ENCODE peak calls at places on chromosome 5, in eight cellular contexts. G, S, Y, N, A, K, H and E are unnamed samples.

GRCh38 chr5:55308254-55308836 is 556 bp downstream of the MTREX start:
- DNase-seq in K (no peak), N (peak), H (no peak), A (peak), Y (no peak), G (no peak), S (no peak), E (no peak)

GRCh38 chr5:103511554-103511885 is 51.1 kb downstream of the NUDT12 start:
- DNase-seq in K (no peak), A (no peak), S (no peak), G (no peak), N (no peak), Y (no peak), H (no peak), E (no peak)

GRCh38 chr5:76608833-76609232 is 14.4 kb downstream of the F2RL2 start:
- DNase-seq in S (no peak), N (peak), H (no peak), G (peak), A (no peak), Y (no peak), K (no peak), E (peak)

GRCh38 chr5:38060354-38060753 is 198.0 kb upstream of the EGFLAM start:
- DNase-seq in A (no peak), H (no peak), N (peak), G (peak), S (no peak), K (no peak), Y (no peak), E (no peak)

GRCh38 chr5:22044229-22044628 is 808.9 kb downstream of the CDH12 start:
- DNase-seq in H (no peak), K (no peak), S (no peak), N (no peak), G (no peak), A (no peak), Y (no peak), E (no peak)

GRCh38 chr5:74579215-74579614 is 61.3 kb downstream of the ENC1 start:
- DNase-seq in N (no peak), A (no peak), S (no peak), Y (no peak), K (no peak), H (no peak), G (no peak), E (peak)

GRCh38 chr5:7244208-7244607 is 151.7 kb upstream of the ADCY2 start:
- DNase-seq in H (no peak), G (no peak), S (no peak), A (no peak), N (no peak), Y (no peak), K (no peak), E (no peak)

GRCh38 chr5:54820346-54820745 is 165.0 kb downstream of the ESM1 start:
- DNase-seq in K (no peak), N (no peak), H (no peak), Y (no peak), A (no peak), G (no peak), S (no peak), E (no peak)

GRCh38 chr5:102986074-102986473 is 133.9 kb downstream of the GIN1 start:
- DNase-seq in K (no peak), Y (no peak), G (no peak), N (no peak), S (no peak), A (no peak), H (no peak), E (no peak)

GRCh38 chr5:30401479-30402058 is 791.9 kb upstream of the CDH6 start:
- DNase-seq in G (peak), H (no peak), A (peak), Y (no peak), N (peak), K (no peak), S (no peak), E (peak)

GRCh38 chr5:76199321-76200318 is 116.4 kb downstream of the SV2C start:
- DNase-seq in A (no peak), H (no peak), K (no peak), S (no peak), Y (no peak), N (no peak), G (no peak), E (no peak)

GRCh38 chr5:180636403-180637075 is 12.9 kb downstream of the FLT4 start:
- DNase-seq in N (no peak), S (peak), G (no peak), K (no peak), Y (no peak), A (no peak), H (peak), E (no peak)

GRCh38 chr5:107542428-107542827 is 128.3 kb downstream of the EFNA5 start:
- DNase-seq in A (peak), S (peak), K (peak), G (no peak), H (peak), Y (peak), N (peak), E (no peak)

GRCh38 chr5:55154893-55155292 is 5.1 kb upstream of the GPX8 start:
- DNase-seq in A (no peak), K (no peak), S (no peak), G (no peak), Y (no peak), H (no peak), N (no peak), E (no peak)

GRCh38 chr5:151718168-151718567 is 31.5 kb upstream of the SPARC start:
- DNase-seq in A (no peak), Y (no peak), K (no peak), H (no peak), G (no peak), N (no peak), S (no peak), E (no peak)

GRCh38 chr5:126659805-126660483 is 59.2 kb downstream of the PHAX start:
- DNase-seq in K (no peak), Y (no peak), A (no peak), H (no peak), N (no peak), S (no peak), G (no peak), E (no peak)

GRCh38 chr5:175521313-175521833 is 43.0 kb downstream of the SFXN1 start:
- DNase-seq in N (no peak), K (no peak), A (no peak), H (no peak), S (no peak), Y (no peak), G (no peak), E (no peak)

GRCh38 chr5:175519006-175519405 is 40.6 kb downstream of the SFXN1 start:
- DNase-seq in H (no peak), K (no peak), N (no peak), G (no peak), S (no peak), Y (no peak), A (no peak), E (no peak)

GRCh38 chr5:175517824-175518450 is 39.6 kb downstream of the SFXN1 start:
- DNase-seq in K (no peak), S (no peak), N (peak), G (peak), A (no peak), Y (no peak), H (no peak), E (peak)

GRCh38 chr5:175520873-175521272 is 42.5 kb downstream of the SFXN1 start:
- DNase-seq in Y (no peak), G (no peak), H (no peak), S (no peak), A (no peak), N (no peak), K (no peak), E (no peak)

GRCh38 chr5:175520321-175520720 is 42.0 kb downstream of the SFXN1 start:
- DNase-seq in Y (no peak), N (no peak), A (no peak), K (no peak), S (no peak), G (no peak), H (no peak), E (no peak)
- H3K4me3 ChIP-seq in Y (no peak), N (no peak), A (no peak), K (no peak), S (no peak), G (no peak), H (no peak), E (no peak)

DNA sequence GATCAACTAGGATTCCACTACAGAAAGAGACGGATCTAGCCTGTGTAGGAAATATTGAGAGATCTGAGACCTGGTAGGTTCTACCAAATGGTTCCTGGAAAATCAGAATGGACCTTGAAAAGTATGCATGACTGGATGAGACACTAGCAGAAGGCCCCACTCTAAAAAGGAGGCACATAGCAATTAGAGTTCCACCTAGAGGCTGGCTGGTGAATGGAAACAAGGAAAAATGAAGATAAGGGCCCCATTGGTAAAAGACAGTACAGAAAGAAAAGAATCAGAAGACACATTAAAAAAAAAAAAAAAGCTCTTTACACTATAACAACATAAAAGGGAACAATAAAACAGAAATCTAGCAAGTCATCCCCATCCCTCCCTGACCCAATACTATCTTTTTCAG is 518.5 kb downstream of the NR2F1-AS1 start:
- DNase-seq in Y (no peak), K (no peak), G (no peak), H (no peak), S (no peak), N (no peak), A (no peak), E (peak)
- TF ChIP-seq CTCF in Y (no peak), K (no peak), G (no peak), H (no peak), S (no peak), N (no peak), A (peak), E (no peak)

DNA sequence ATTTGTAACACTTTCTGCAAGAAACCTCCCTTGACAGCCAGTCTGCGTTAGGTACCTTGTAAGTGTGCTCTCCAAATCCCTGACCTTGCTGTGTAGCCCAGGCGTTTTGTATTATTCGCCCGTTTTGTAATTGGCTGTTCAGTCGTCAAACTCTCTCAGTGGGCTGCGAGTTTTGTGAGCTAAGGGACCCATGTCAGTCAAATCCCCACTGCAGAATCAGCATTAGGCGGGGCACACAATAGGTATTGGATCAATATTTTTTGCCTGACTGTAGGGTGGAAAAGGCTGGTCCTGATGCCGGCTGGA is 665 bp downstream of the DNAJC18 start:
- DNase-seq in S (peak), H (no peak), G (no peak), N (no peak), Y (no peak), A (no peak), K (no peak), E (no peak)
- H3K27ac ChIP-seq in S (peak), H (peak), G (no peak), N (peak), Y (peak), A (peak), K (peak), E (peak)

DNA sequence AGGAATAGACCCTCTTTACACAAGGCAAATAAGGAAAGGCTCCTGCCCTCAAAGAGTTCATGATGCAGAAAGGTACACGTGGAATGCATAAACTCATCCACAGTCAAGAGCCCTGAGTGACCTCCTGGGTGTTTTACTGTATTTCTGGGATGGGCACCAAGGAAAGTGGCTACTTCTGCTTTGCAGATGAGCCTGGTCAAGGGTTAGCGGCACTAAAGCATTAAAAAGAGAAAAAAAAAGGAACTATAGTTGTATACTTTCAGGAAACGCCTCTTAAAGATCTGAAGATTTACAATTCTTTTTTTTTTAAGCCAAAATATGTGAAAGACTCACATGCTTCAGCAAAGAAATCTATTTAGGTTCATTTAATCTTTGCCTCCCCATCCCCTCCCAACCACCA is 366.2 kb upstream of the PDE4D start:
- DNase-seq in Y (no peak), S (no peak), N (no peak), G (no peak), H (no peak), A (no peak), K (no peak), E (no peak)
- H3K4me3 ChIP-seq in Y (no peak), S (no peak), N (no peak), G (no peak), H (no peak), A (no peak), K (no peak), E (no peak)

GRCh38 chr5:132102101-132102701 is 28.6 kb downstream of the CSF2 start:
- DNase-seq in G (no peak), N (no peak), S (no peak), A (no peak), H (no peak), Y (no peak), K (no peak), E (no peak)

GRCh38 chr5:132103969-132104391 is 30.4 kb downstream of the CSF2 start:
- DNase-seq in N (no peak), H (peak), G (no peak), S (no peak), A (no peak), K (no peak), Y (no peak), E (no peak)

GRCh38 chr5:132104561-132104960 is 31.0 kb downstream of the CSF2 start:
- DNase-seq in S (no peak), H (no peak), Y (no peak), N (no peak), K (no peak), G (no peak), A (no peak), E (no peak)

GRCh38 chr5:132102944-132103343 is 29.4 kb downstream of the CSF2 start:
- DNase-seq in Y (no peak), H (no peak), A (no peak), S (no peak), K (no peak), N (no peak), G (no peak), E (no peak)

GRCh38 chr5:132103380-132103951 is 29.9 kb downstream of the CSF2 start:
- DNase-seq in G (peak), A (peak), H (peak), S (peak), K (peak), N (peak), Y (peak), E (peak)
- TF ChIP-seq CTCF in G (no peak), A (no peak), H (no peak), S (no peak), K (no peak), N (no peak), Y (no peak), E (no peak)

GRCh38 chr5:173781826-173782670 is 106.1 kb upstream of the CPEB4 start:
- DNase-seq in S (peak), G (peak), A (peak), K (peak), H (peak), N (peak), Y (peak), E (peak)

GRCh38 chr5:173785866-173786265 is 102.3 kb upstream of the CPEB4 start:
- DNase-seq in H (no peak), G (no peak), A (no peak), N (no peak), Y (no peak), S (no peak), K (no peak), E (no peak)

GRCh38 chr5:173782671-173783101 is 105.5 kb upstream of the CPEB4 start:
- DNase-seq in A (no peak), K (no peak), N (no peak), G (no peak), S (no peak), Y (no peak), H (no peak), E (no peak)

GRCh38 chr5:173786296-173787187 is 101.6 kb upstream of the CPEB4 start:
- DNase-seq in K (no peak), N (no peak), A (peak), H (no peak), G (no peak), S (no peak), Y (no peak), E (no peak)

GRCh38 chr5:173785421-173785820 is 102.7 kb upstream of the CPEB4 start:
- DNase-seq in K (no peak), N (no peak), Y (no peak), G (no peak), S (no peak), A (no peak), H (no peak), E (no peak)
- H3K27ac ChIP-seq in K (no peak), N (no peak), Y (no peak), G (no peak), S (no peak), A (no peak), H (no peak), E (no peak)

DNA sequence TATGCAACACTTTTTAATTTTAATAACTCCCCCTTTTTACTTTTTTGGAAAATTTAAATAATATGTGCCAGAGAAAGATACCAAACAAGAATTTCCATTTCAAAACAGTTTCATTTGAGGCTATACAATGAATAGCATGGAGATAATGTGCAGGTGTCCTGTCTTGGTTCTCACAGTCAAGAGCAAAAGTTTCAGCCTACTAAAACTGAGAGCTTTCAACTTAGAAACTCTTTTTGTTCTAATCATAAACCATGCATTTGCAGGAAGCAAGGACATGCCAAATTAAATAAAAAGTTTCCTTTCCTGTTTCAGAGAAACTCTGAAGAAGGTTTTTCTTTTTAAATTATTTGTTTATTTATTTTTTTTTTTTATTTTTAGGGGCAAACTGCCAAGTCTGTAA is 1165.6 kb upstream of the SEMA6A start:
- DNase-seq in K (no peak), H (no peak), S (no peak), Y (no peak), N (no peak), A (no peak), G (no peak), E (no peak)
- H3K4me3 ChIP-seq in K (no peak), H (no peak), S (no peak), Y (no peak), N (no peak), A (no peak), G (no peak), E (no peak)

DNA sequence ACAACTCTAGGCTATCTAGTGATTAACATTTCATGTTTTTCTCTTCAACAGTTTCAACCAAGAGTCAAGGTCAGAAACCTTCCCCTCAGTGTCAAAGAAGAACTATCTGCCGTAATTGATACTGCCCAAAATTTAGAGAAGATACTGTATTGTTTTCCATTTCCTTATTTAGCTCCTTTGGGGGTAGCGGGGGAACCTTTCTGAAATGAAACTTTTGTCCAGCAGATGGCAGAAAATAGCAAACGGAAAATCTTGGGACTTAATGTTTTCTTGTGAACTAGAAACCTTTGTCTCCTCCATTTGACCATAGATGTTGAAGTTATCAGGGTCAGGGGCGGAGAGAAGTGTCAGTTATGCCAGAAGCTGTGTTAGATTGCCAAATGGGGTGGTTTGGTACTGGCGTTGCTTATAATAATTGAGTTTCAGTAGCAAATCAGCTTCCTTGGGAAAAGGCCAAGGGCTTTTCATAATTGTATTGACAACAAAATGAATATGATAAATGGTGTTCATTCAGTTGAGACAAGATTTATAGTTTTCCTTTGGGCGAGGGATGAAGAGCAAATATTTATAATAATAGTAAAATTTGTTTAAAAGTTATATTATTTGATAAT is 101.7 kb upstream of the TLX3 start:
- DNase-seq in H (no peak), N (peak), Y (no peak), K (no peak), S (no peak), A (peak), G (peak), E (peak)
- TF ChIP-seq CTCF in H (peak), N (peak), Y (no peak), K (peak), S (peak), A (peak), G (peak), E (peak)

GRCh38 chr5:167794121-167794520 is 497.3 kb upstream of the WWC1 start:
- DNase-seq in K (no peak), S (no peak), N (no peak), A (no peak), Y (no peak), H (no peak), G (no peak), E (no peak)

GRCh38 chr5:167792538-167792937 is 498.9 kb upstream of the WWC1 start:
- DNase-seq in G (no peak), Y (no peak), A (no peak), S (no peak), N (no peak), K (no peak), H (no peak), E (no peak)

GRCh38 chr5:167790462-167791260 is 500.8 kb upstream of the WWC1 start:
- DNase-seq in H (no peak), Y (no peak), G (no peak), N (no peak), S (no peak), K (no peak), A (no peak), E (no peak)

GRCh38 chr5:167796636-167797035 is 494.8 kb upstream of the WWC1 start:
- DNase-seq in G (no peak), A (no peak), H (no peak), S (no peak), N (no peak), K (no peak), Y (no peak), E (no peak)

GRCh38 chr5:167793700-167794099 is 497.7 kb upstream of the WWC1 start:
- DNase-seq in A (no peak), N (no peak), S (no peak), Y (no peak), H (no peak), G (no peak), K (no peak), E (no peak)
- H3K27ac ChIP-seq in A (no peak), N (no peak), S (no peak), Y (no peak), H (no peak), G (no peak), K (no peak), E (no peak)

GRCh38 chr5:56589486-56589870 is 225.9 kb upstream of the MAP3K1 start:
- DNase-seq in A (no peak), S (no peak), N (no peak), H (no peak), G (no peak), Y (no peak), K (no peak), E (no peak)
- H3K4me3 ChIP-seq in A (no peak), S (no peak), N (no peak), H (no peak), G (no peak), Y (no peak), K (no peak), E (no peak)